ENCODE peak calls at places on chromosomes 1 and 21, in six cellular contexts. One of them, this sample, is unnamed.

GRCh38 chr1:246768403-246769020 is 44.3 kb downstream of the SCCPDH start:
- ATAC-seq in HCT116: no peak
- ATAC-seq in upper lobe of left lung: peak; percentile 22
- ATAC-seq in HepG2: no peak
- ATAC-seq in GM12878: no peak
- ATAC-seq in K562: no peak
- ATAC-seq in this sample: no peak

GRCh38 chr1:145872421-145872891 is 13.2 kb downstream of the ANKRD35 start:
- ATAC-seq in HCT116: no peak
- ATAC-seq in upper lobe of left lung: peak; percentile 72
- ATAC-seq in HepG2: peak; percentile 80
- ATAC-seq in GM12878: no peak
- ATAC-seq in K562: peak; percentile 22
- ATAC-seq in this sample: peak; percentile 92

GRCh38 chr1:230112131-230112701 is 45.2 kb downstream of the GALNT2 start:
- ATAC-seq in HCT116: no peak
- ATAC-seq in upper lobe of left lung: peak; percentile 2
- ATAC-seq in HepG2: no peak
- ATAC-seq in GM12878: no peak
- ATAC-seq in K562: peak; percentile 75
- ATAC-seq in this sample: peak; percentile 24

GRCh38 chr21:43911015-43911934 is 46.3 kb downstream of the AGPAT3 start:
- ATAC-seq in HCT116: no peak
- ATAC-seq in upper lobe of left lung: peak; percentile 83
- ATAC-seq in HepG2: peak; percentile 95
- ATAC-seq in GM12878: no peak
- ATAC-seq in K562: peak; percentile 25
- ATAC-seq in this sample: no peak

GRCh38 chr21:38477241-38477640 is 21.0 kb downstream of the ERG start:
- ATAC-seq in HCT116: no peak
- ATAC-seq in upper lobe of left lung: no peak
- ATAC-seq in HepG2: no peak
- ATAC-seq in GM12878: no peak
- ATAC-seq in K562: no peak
- ATAC-seq in this sample: no peak

GRCh38 chr1:93750946-93751345 is 69.3 kb upstream of the BCAR3 start:
- ATAC-seq in HCT116: no peak
- ATAC-seq in upper lobe of left lung: no peak
- ATAC-seq in HepG2: peak; percentile 25
- ATAC-seq in GM12878: peak; percentile 56
- ATAC-seq in K562: no peak
- ATAC-seq in this sample: no peak

GRCh38 chr1:240803151-240803550 is 191.2 kb upstream of the GREM2 start:
- ATAC-seq in HCT116: no peak
- ATAC-seq in upper lobe of left lung: no peak
- ATAC-seq in HepG2: no peak
- ATAC-seq in GM12878: no peak
- ATAC-seq in K562: no peak
- ATAC-seq in this sample: no peak

GRCh38 chr1:68205794-68206358 is 26.4 kb downstream of the WLS start:
- ATAC-seq in HCT116: no peak
- ATAC-seq in upper lobe of left lung: no peak
- ATAC-seq in HepG2: no peak
- ATAC-seq in GM12878: no peak
- ATAC-seq in K562: no peak
- ATAC-seq in this sample: no peak

GRCh38 chr1:153647375-153647714 is 11.2 kb upstream of the SNAPIN start:
- ATAC-seq in HCT116: peak; percentile 54
- ATAC-seq in upper lobe of left lung: peak; percentile 12
- ATAC-seq in HepG2: peak; percentile 45
- ATAC-seq in GM12878: peak; percentile 9
- ATAC-seq in K562: peak; percentile 49
- ATAC-seq in this sample: no peak

GRCh38 chr1:15073799-15074308 is 79.7 kb upstream of the TMEM51 start:
- ATAC-seq in HCT116: no peak
- ATAC-seq in upper lobe of left lung: no peak
- ATAC-seq in HepG2: peak; percentile 12
- ATAC-seq in GM12878: no peak
- ATAC-seq in K562: no peak
- ATAC-seq in this sample: peak; percentile 16

GRCh38 chr1:159204791-159205141 is at the start of gene ACKR1:
- ATAC-seq in HCT116: no peak
- ATAC-seq in upper lobe of left lung: no peak
- ATAC-seq in HepG2: no peak
- ATAC-seq in GM12878: peak; percentile 24
- ATAC-seq in K562: peak; percentile 85
- ATAC-seq in this sample: peak; percentile 37

GRCh38 chr1:25874635-25875153 is 814 bp downstream of the PAQR7 start:
- ATAC-seq in HCT116: no peak
- ATAC-seq in upper lobe of left lung: no peak
- ATAC-seq in HepG2: peak; percentile 4
- ATAC-seq in GM12878: peak; percentile 23
- ATAC-seq in K562: no peak
- ATAC-seq in this sample: peak; percentile 2

GRCh38 chr1:85303440-85304162 is 27.2 kb upstream of the BCL10 start:
- ATAC-seq in HCT116: no peak
- ATAC-seq in upper lobe of left lung: no peak
- ATAC-seq in HepG2: no peak
- ATAC-seq in GM12878: peak; percentile 51
- ATAC-seq in K562: peak; percentile 68
- ATAC-seq in this sample: no peak

DNA sequence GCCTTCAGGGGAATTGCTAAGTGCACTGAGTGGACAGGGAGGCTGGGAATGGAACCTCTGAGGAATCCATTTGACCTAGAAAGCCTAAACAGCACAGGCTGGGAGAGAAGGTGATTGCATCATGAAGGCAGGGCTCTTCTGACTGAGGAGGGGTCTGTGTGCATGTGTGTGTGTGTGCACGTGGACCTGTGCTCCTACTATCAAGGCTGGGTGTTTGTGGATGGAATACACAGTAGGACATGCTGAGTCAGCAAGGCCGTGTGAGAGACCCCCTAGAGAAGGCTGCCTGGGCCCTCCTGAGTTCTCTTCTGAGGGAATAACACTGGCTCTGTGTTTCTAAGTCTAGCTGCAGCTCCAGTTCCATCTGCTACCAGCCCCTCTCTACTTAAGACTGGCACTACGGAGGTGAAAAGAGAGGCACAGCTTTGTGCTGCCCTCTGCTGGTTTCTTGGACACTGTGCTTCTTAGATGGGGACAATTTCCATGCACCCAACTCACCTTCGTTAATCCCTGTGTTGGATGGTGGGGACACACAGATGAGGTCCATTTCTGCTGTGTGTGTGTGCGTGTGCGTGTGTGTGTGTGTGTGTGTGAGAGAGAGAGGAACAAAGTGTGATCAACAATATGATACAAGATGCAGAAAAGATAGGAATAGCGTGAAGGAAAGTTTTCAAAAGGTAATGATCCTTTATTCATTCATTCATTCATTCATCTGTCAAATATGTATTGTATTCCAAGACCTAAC is 6.2 kb upstream of the EFCAB14 start:
- ATAC-seq in HCT116: peak; percentile 99
- ATAC-seq in upper lobe of left lung: peak; percentile 94
- ATAC-seq in HepG2: peak; percentile 97
- ATAC-seq in GM12878: peak; percentile 100
- ATAC-seq in K562: peak; percentile 96
- ATAC-seq in this sample: peak; percentile 89
- TF ChIP-seq POLR2AphosphoS5 in HCT116: no peak
- TF ChIP-seq POLR2AphosphoS5 in upper lobe of left lung: no peak
- TF ChIP-seq POLR2AphosphoS5 in HepG2: no peak
- TF ChIP-seq POLR2AphosphoS5 in GM12878: no peak
- TF ChIP-seq POLR2AphosphoS5 in K562: no peak
- TF ChIP-seq POLR2AphosphoS5 in this sample: no peak

GRCh38 chr1:111754964-111755320 is 759 bp upstream of the DDX20 start:
- ATAC-seq in HCT116: peak; percentile 39
- ATAC-seq in upper lobe of left lung: peak; percentile 32
- ATAC-seq in HepG2: peak; percentile 31
- ATAC-seq in GM12878: peak; percentile 19
- ATAC-seq in K562: peak; percentile 39
- ATAC-seq in this sample: no peak

GRCh38 chr1:111752186-111752585 is 3.5 kb upstream of the DDX20 start:
- ATAC-seq in HCT116: no peak
- ATAC-seq in upper lobe of left lung: no peak
- ATAC-seq in HepG2: no peak
- ATAC-seq in GM12878: no peak
- ATAC-seq in K562: no peak
- ATAC-seq in this sample: no peak

GRCh38 chr1:111756124-111756513 is 418 bp downstream of the DDX20 start:
- ATAC-seq in HCT116: peak; percentile 34
- ATAC-seq in upper lobe of left lung: peak; percentile 63
- ATAC-seq in HepG2: peak; percentile 65
- ATAC-seq in GM12878: peak; percentile 35
- ATAC-seq in K562: peak; percentile 64
- ATAC-seq in this sample: no peak

GRCh38 chr1:111758373-111758772 is 2.7 kb downstream of the DDX20 start:
- ATAC-seq in HCT116: no peak
- ATAC-seq in upper lobe of left lung: no peak
- ATAC-seq in HepG2: no peak
- ATAC-seq in GM12878: no peak
- ATAC-seq in K562: no peak
- ATAC-seq in this sample: no peak

GRCh38 chr1:111755321-111756123 is at the start of gene DDX20:
- ATAC-seq in HCT116: peak; percentile 89
- ATAC-seq in upper lobe of left lung: peak; percentile 99
- ATAC-seq in HepG2: peak; percentile 94
- ATAC-seq in GM12878: peak; percentile 93
- ATAC-seq in K562: peak; percentile 94
- ATAC-seq in this sample: peak; percentile 96
- TF ChIP-seq POLR2A in HCT116: peak; percentile 70
- TF ChIP-seq POLR2A in upper lobe of left lung: no peak
- TF ChIP-seq POLR2A in HepG2: peak; percentile 82
- TF ChIP-seq POLR2A in GM12878: peak; percentile 92
- TF ChIP-seq POLR2A in K562: peak; percentile 93
- TF ChIP-seq POLR2A in this sample: peak; percentile 51

GRCh38 chr1:3604468-3604974 is 6.8 kb downstream of the MEGF6 start:
- ATAC-seq in HCT116: peak; percentile 20
- ATAC-seq in upper lobe of left lung: no peak
- ATAC-seq in HepG2: no peak
- ATAC-seq in GM12878: no peak
- ATAC-seq in K562: peak; percentile 68
- ATAC-seq in this sample: no peak

GRCh38 chr1:3603566-3604467 is 7.5 kb downstream of the MEGF6 start:
- ATAC-seq in HCT116: no peak
- ATAC-seq in upper lobe of left lung: no peak
- ATAC-seq in HepG2: no peak
- ATAC-seq in GM12878: no peak
- ATAC-seq in K562: peak; percentile 3
- ATAC-seq in this sample: no peak

GRCh38 chr1:3601743-3602142 is 9.6 kb downstream of the MEGF6 start:
- ATAC-seq in HCT116: no peak
- ATAC-seq in upper lobe of left lung: no peak
- ATAC-seq in HepG2: no peak
- ATAC-seq in GM12878: no peak
- ATAC-seq in K562: no peak
- ATAC-seq in this sample: no peak

GRCh38 chr1:3603156-3603555 is 8.2 kb downstream of the MEGF6 start:
- ATAC-seq in HCT116: no peak
- ATAC-seq in upper lobe of left lung: no peak
- ATAC-seq in HepG2: no peak
- ATAC-seq in GM12878: no peak
- ATAC-seq in K562: no peak
- ATAC-seq in this sample: no peak

GRCh38 chr1:3602375-3602774 is 8.9 kb downstream of the MEGF6 start:
- ATAC-seq in HCT116: no peak
- ATAC-seq in upper lobe of left lung: no peak
- ATAC-seq in HepG2: no peak
- ATAC-seq in GM12878: no peak
- ATAC-seq in K562: no peak
- ATAC-seq in this sample: no peak
- H3K4me1 ChIP-seq in HCT116: no peaks in the 10 kb centered on the region
- H3K4me1 ChIP-seq in upper lobe of left lung: peaks cover 47% of the 10 kb centered on the region
- H3K4me1 ChIP-seq in HepG2: peaks cover 23% of the 10 kb centered on the region
- H3K4me1 ChIP-seq in GM12878: peaks cover 4% of the 10 kb centered on the region
- H3K4me1 ChIP-seq in K562: peaks cover 6% of the 10 kb centered on the region
- H3K4me1 ChIP-seq in this sample: no peaks in the 10 kb centered on the region

DNA sequence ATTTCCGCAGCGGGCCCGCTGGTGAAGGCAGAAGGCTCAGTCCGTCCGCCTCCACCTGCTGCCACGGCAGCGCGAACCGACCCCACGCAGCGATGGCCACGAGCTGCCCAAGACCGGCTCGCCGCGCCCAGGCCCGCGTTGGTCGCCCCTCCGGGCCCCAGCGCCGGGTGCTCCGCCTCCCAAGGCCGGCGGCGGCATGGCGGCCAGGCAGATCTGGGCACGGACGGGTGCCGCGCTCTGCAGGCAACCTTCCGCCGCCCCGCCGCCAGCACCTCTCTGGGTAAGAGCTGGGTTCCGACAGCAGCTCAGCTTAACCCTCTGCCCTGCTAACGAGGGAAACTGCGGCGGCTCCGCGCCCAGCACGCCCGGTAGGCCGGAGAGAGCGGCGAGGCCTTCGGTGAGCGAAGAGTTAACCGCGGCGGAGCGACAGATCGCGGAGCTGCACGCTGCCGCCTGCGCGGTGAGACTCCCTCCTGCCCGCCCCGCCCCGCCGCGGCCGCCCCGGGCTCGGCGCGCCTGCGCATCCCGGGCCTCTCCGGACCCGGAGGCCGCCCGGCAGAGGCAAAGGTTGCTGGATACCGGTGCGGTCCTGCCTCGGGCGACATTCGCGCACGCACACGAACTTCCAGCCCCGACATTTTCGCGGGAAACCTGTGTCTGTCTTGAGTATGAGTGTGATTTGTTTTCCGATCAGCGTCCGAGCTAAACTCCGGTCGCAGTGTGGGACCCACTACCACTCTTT is at the start of gene C1orf53:
- ATAC-seq in HCT116: peak; percentile 94
- ATAC-seq in upper lobe of left lung: peak; percentile 100
- ATAC-seq in HepG2: peak; percentile 98
- ATAC-seq in GM12878: peak; percentile 99
- ATAC-seq in K562: peak; percentile 99
- ATAC-seq in this sample: peak; percentile 97
- TF ChIP-seq POLR2AphosphoS5 in HCT116: peak; percentile 90
- TF ChIP-seq POLR2AphosphoS5 in upper lobe of left lung: peak; percentile 25
- TF ChIP-seq POLR2AphosphoS5 in HepG2: peak; percentile 52
- TF ChIP-seq POLR2AphosphoS5 in GM12878: peak; percentile 47
- TF ChIP-seq POLR2AphosphoS5 in K562: peak; percentile 81
- TF ChIP-seq POLR2AphosphoS5 in this sample: peak; percentile 50

DNA sequence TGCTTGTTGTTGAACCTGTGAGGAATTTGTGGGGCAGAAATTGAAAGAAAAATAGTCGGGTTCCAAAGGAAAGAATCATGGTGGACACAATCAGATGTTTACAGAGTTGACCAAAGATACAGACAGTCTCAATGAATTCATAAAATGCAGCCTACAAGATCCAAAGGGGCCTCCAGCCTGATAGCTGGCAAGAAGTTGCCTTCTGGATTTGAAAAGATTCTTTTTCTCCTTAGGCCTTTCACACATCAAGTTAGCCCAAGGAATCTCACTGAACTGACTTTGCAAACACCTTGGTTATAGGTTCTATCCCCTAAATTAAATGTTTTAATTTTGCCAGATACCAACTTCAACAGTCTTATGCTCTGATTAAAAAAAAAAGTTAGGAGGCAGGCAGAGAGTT is 21.5 kb downstream of the SLAMF1 start:
- ATAC-seq in HCT116: no peak
- ATAC-seq in upper lobe of left lung: no peak
- ATAC-seq in HepG2: no peak
- ATAC-seq in GM12878: no peak
- ATAC-seq in K562: no peak
- ATAC-seq in this sample: no peak
- TF ChIP-seq POLR2A in HCT116: no peak
- TF ChIP-seq POLR2A in upper lobe of left lung: no peak
- TF ChIP-seq POLR2A in HepG2: no peak
- TF ChIP-seq POLR2A in GM12878: no peak
- TF ChIP-seq POLR2A in K562: no peak
- TF ChIP-seq POLR2A in this sample: no peak